ENCODE peak calls at places on chromosomes 4 and X, in nine cellular contexts. O is IMR-90, P is K562, T is NB4, L is vagina, S is HCT116, Y is sigmoid colon, C is A549, M is lower leg skin. U is an unnamed sample.

GRCh38 chrX:2325076-2325784 is 175.5 kb downstream of the DHRSX start:
- DNase-seq in O (peak), P (peak), T (no peak), L (no peak), S (no peak), Y (peak), C (no peak), M (peak), U (peak)

GRCh38 chr4:57303012-57303751 is 193.0 kb upstream of the IGFBP7 start:
- DNase-seq in O (no peak), P (no peak), T (peak), L (no peak), S (no peak), Y (no peak), C (no peak), M (no peak), U (no peak)

GRCh38 chrX:18702362-18703195 is 4.9 kb upstream of the PPEF1 start:
- DNase-seq in O (peak), P (no peak), T (no peak), L (peak), S (no peak), Y (no peak), C (peak), M (no peak), U (peak)

GRCh38 chr4:108029731-108030130 is 40.0 kb downstream of the HADH start:
- DNase-seq in O (peak), P (no peak), T (no peak), L (no peak), S (no peak), Y (no peak), C (no peak), M (no peak), U (no peak)

GRCh38 chrX:10098235-10098819 is 58.4 kb upstream of the CLCN4 start:
- DNase-seq in O (no peak), P (no peak), T (no peak), L (no peak), S (no peak), Y (no peak), C (no peak), M (no peak), U (no peak)

GRCh38 chrX:80550722-80551121 is 130.5 kb downstream of the TENT5D start:
- DNase-seq in O (no peak), P (peak), T (peak), L (no peak), S (no peak), Y (no peak), C (no peak), M (no peak), U (no peak)

GRCh38 chr4:170057851-170058250 is 31.7 kb upstream of the MFAP3L start:
- DNase-seq in O (no peak), P (no peak), T (no peak), L (no peak), S (no peak), Y (no peak), C (no peak), M (no peak), U (no peak)

GRCh38 chr4:128796934-128797333 is 12.6 kb upstream of the JADE1 start:
- DNase-seq in O (no peak), P (no peak), T (no peak), L (no peak), S (no peak), Y (no peak), C (no peak), M (no peak), U (no peak)

GRCh38 chrX:84501798-84502628 is at the start of gene HDX:
- DNase-seq in O (peak), P (no peak), T (no peak), L (no peak), S (no peak), Y (peak), C (peak), M (peak), U (peak)

GRCh38 chrX:130805906-130806305 is 97.1 kb downstream of the ENOX2 start:
- DNase-seq in O (no peak), P (no peak), T (no peak), L (no peak), S (no peak), Y (no peak), C (no peak), M (no peak), U (no peak)

GRCh38 chrX:70196961-70197805 is 19.9 kb downstream of the DGAT2L6 start:
- DNase-seq in O (peak), P (peak), T (peak), L (no peak), S (peak), Y (no peak), C (peak), M (no peak), U (peak)

GRCh38 chr4:3461515-3462291 is 1.4 kb upstream of the DOK7 start:
- DNase-seq in O (no peak), P (no peak), T (peak), L (no peak), S (no peak), Y (no peak), C (no peak), M (no peak), U (peak)

GRCh38 chrX:53281321-53281822 is at the start of gene IQSEC2:
- DNase-seq in O (peak), P (peak), T (peak), L (no peak), S (peak), Y (peak), C (peak), M (peak), U (peak)

GRCh38 chrX:68807818-68808217 is 21.0 kb upstream of the EFNB1 start:
- DNase-seq in O (no peak), P (no peak), T (peak), L (peak), S (peak), Y (no peak), C (peak), M (no peak), U (no peak)

GRCh38 chr4:6594826-6595355 is 19.9 kb downstream of the MAN2B2 start:
- DNase-seq in O (peak), P (no peak), T (no peak), L (no peak), S (no peak), Y (no peak), C (no peak), M (no peak), U (no peak)

GRCh38 chr4:3123201-3123671 is 48.8 kb downstream of the HTT start:
- DNase-seq in O (peak), P (no peak), T (no peak), L (no peak), S (no peak), Y (no peak), C (no peak), M (no peak), U (no peak)

GRCh38 chrX:153688534-153688899 is 791 bp downstream of the SLC6A8 start:
- DNase-seq in O (no peak), P (no peak), T (no peak), L (no peak), S (no peak), Y (peak), C (no peak), M (no peak), U (no peak)

GRCh38 chrX:38841766-38842165 is 40.5 kb downstream of the MID1IP1 start:
- DNase-seq in O (no peak), P (peak), T (no peak), L (no peak), S (no peak), Y (no peak), C (no peak), M (no peak), U (no peak)

GRCh38 chrX:86102341-86102740 is 45.9 kb upstream of the DACH2 start:
- DNase-seq in O (no peak), P (no peak), T (no peak), L (no peak), S (no peak), Y (no peak), C (no peak), M (no peak), U (no peak)

GRCh38 chr4:43456383-43456782 is 563.9 kb downstream of the GRXCR1 start:
- DNase-seq in O (peak), P (no peak), T (no peak), L (no peak), S (no peak), Y (no peak), C (no peak), M (no peak), U (no peak)

GRCh38 chr4:90837241-90837640 is 710.0 kb downstream of the CCSER1 start:
- DNase-seq in O (no peak), P (no peak), T (no peak), L (no peak), S (no peak), Y (no peak), C (no peak), M (no peak), U (no peak)

GRCh38 chr4:150164956-150165355 is 86.7 kb downstream of the DCLK2 start:
- DNase-seq in O (no peak), P (no peak), T (no peak), L (no peak), S (no peak), Y (no peak), C (no peak), M (no peak), U (no peak)

GRCh38 chr4:6951880-6952381 is 42.3 kb downstream of the TBC1D14 start:
- DNase-seq in O (no peak), P (peak), T (peak), L (no peak), S (no peak), Y (peak), C (no peak), M (no peak), U (no peak)

GRCh38 chr4:7911044-7911578 is 28.6 kb downstream of the AFAP1 start:
- DNase-seq in O (peak), P (no peak), T (no peak), L (no peak), S (no peak), Y (peak), C (no peak), M (no peak), U (no peak)

GRCh38 chr4:155403886-155404285 is 27.1 kb upstream of the MAP9 start:
- DNase-seq in O (peak), P (no peak), T (peak), L (no peak), S (peak), Y (no peak), C (peak), M (no peak), U (no peak)

GRCh38 chrX:826448-826847 is 195.9 kb downstream of the SHOX start:
- DNase-seq in O (no peak), P (no peak), T (no peak), L (no peak), S (no peak), Y (no peak), C (no peak), M (no peak), U (no peak)

GRCh38 chr4:105061720-105062119 is 85.0 kb upstream of the TET2 start:
- DNase-seq in O (no peak), P (no peak), T (peak), L (no peak), S (no peak), Y (no peak), C (no peak), M (no peak), U (no peak)

GRCh38 chr4:962231-963208 is 10.8 kb downstream of the DGKQ start:
- DNase-seq in O (no peak), P (no peak), T (no peak), L (no peak), S (no peak), Y (peak), C (no peak), M (no peak), U (no peak)

GRCh38 chrX:8743126-8743732 is 11.3 kb upstream of the ANOS1 start:
- DNase-seq in O (peak), P (peak), T (peak), L (no peak), S (no peak), Y (no peak), C (no peak), M (peak), U (peak)

GRCh38 chr4:7705062-7705461 is 234.6 kb downstream of the AFAP1 start:
- DNase-seq in O (no peak), P (no peak), T (peak), L (no peak), S (no peak), Y (no peak), C (no peak), M (no peak), U (no peak)

GRCh38 chr4:42482516-42483327 is 85.4 kb downstream of the SHISA3 start:
- DNase-seq in O (peak), P (no peak), T (no peak), L (no peak), S (no peak), Y (no peak), C (no peak), M (no peak), U (no peak)

GRCh38 chr4:182896421-182896820 is 20.8 kb downstream of the DCTD start:
- DNase-seq in O (no peak), P (no peak), T (no peak), L (no peak), S (no peak), Y (no peak), C (no peak), M (peak), U (no peak)

GRCh38 chr4:182898479-182898799 is 18.7 kb downstream of the DCTD start:
- DNase-seq in O (no peak), P (no peak), T (no peak), L (no peak), S (no peak), Y (no peak), C (no peak), M (peak), U (no peak)

GRCh38 chr4:182894681-182895275 is 22.4 kb downstream of the DCTD start:
- DNase-seq in O (no peak), P (no peak), T (no peak), L (no peak), S (no peak), Y (no peak), C (no peak), M (peak), U (no peak)

GRCh38 chr4:182895791-182896292 is 21.3 kb downstream of the DCTD start:
- DNase-seq in O (no peak), P (no peak), T (no peak), L (no peak), S (no peak), Y (no peak), C (no peak), M (peak), U (no peak)

GRCh38 chr4:182897601-182898478 is 19.3 kb downstream of the DCTD start:
- DNase-seq in O (no peak), P (no peak), T (no peak), L (no peak), S (no peak), Y (no peak), C (no peak), M (peak), U (no peak)
- TF ChIP-seq POLR2A in O (no peak), P (no peak), T (no peak), L (no peak), S (no peak), Y (no peak), C (no peak), M (no peak), U (no peak)

GRCh38 chrX:120336899-120337298 is 25.0 kb upstream of the ATP1B4 start:
- DNase-seq in O (no peak), P (no peak), T (no peak), L (no peak), S (no peak), Y (no peak), C (no peak), M (no peak), U (no peak)
- TF ChIP-seq CTCF in O (no peak), P (no peak), T (no peak), L (no peak), S (no peak), Y (no peak), C (no peak), M (no peak), U (no peak)

DNA sequence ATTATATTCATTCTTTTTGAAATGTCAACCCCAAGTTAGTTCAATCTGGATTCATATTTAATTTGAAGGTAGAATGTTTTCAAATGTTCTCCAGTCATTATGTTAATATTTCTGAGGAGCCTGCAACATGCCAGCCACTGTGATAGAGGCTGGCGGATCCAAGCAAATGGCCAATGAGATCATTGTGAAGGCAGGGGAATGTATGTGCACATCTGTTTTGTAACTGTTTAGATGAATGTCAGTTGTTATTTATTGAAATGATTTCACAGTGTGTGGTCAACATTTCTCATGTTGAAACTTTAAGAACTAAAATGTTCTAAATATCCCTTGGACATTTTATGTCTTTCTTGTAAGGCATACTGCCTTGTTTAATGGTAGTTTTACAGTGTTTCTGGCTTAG is 1.6 kb downstream of the CXCL1 start:
- DNase-seq in O (no peak), P (no peak), T (no peak), L (no peak), S (no peak), Y (no peak), C (no peak), M (no peak), U (no peak)
- TF ChIP-seq POLR2A in O (no peak), P (no peak), T (no peak), L (no peak), S (no peak), Y (no peak), C (no peak), M (no peak), U (no peak)

DNA sequence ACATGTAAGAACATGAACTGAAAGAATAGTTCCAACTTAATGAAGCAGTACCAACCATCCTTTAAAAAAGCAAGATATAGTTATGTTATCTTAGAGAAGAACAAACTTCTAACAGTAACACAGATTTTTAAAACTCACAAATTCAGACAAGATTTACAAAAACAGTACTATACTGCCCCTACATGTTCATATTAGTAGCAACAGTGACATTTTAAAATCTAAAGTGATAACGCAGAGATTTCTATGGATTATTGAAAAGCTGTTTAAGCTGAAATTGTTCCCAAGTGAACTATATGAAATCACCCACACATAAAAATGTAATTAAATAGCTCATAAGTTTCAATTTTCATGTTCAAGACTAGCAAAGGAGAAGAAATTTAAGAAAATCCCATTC is 166.0 kb downstream of the FBXW7 start:
- DNase-seq in O (peak), P (no peak), T (no peak), L (no peak), S (no peak), Y (no peak), C (no peak), M (no peak), U (no peak)
- TF ChIP-seq CTCF in O (peak), P (peak), T (no peak), L (no peak), S (peak), Y (peak), C (peak), M (no peak), U (peak)

DNA sequence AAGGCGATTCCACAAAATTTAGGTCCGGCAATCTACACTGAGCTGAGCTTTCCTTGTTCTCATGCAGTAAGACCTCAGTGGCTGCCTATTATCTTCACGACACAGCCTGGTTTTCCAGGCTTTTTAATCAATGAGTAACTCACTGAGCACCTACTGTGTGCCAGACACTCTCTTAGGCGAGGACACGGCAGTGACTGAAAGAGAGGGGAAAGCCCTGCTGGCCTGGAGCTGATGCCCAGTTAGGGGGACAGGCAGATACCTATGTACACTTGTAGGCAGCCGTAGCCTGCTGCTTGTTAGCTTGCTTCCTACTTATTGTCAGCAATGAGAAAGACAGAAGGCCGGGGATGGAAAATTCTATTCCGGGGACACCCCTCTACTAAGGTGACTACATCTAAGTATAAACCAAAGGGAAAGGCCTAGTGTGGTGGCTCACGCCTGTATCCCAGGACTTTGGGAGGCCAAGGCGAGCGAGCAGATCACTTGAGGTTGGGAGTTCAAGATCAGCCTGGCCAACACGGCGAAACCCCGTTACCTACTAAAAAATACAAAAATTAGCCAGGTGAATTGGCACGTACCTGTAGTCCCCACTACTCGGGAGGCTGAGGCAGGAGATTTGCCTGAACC is 3.8 kb downstream of the WDR1 start:
- DNase-seq in O (no peak), P (no peak), T (no peak), L (no peak), S (no peak), Y (no peak), C (no peak), M (no peak), U (no peak)
- TF ChIP-seq POLR2A in O (no peak), P (no peak), T (no peak), L (no peak), S (no peak), Y (no peak), C (no peak), M (no peak), U (no peak)

GRCh38 chrX:107776649-107777535 is 641 bp upstream of the NCBP2L start:
- DNase-seq in O (peak), P (peak), T (peak), L (no peak), S (peak), Y (peak), C (peak), M (peak), U (peak)
- TF ChIP-seq CTCF in O (peak), P (peak), T (peak), L (peak), S (peak), Y (peak), C (peak), M (no peak), U (peak)

DNA sequence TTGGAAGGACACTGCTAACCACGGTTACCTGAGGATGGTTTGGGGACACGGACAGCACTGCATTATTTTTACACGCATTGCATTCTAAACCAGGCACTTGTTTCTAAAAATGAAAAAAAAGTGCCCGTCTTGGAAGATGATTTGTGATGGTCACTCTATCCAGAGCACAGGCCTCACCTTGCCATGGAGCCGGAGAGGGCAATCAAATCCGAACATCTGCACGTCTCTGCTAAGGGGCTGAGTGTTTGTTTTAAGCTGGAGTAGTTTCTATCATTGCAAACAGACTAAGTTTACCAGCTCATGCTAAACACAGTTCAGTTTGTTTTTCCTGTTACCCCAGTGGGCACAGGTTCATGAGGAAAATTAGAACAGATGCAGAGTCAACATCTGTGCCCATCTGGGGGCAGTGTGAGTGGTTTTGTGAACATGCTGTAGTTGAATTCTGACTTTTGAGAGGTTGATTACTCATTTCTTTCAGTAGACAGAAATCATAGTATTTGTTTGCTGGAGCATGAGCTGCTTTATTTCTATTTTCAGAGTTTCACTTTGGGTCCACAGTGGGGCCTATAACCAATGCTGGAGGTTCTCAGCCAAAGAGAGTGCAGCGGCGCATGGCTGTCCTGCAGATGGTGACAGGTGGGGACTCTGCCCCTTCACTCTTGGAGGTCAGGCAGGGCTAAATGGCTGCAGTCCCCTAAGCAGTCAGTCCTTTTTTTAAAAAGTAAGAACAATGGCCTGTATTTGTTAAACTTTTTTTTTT is 65.4 kb upstream of the ENPP6 start:
- DNase-seq in O (no peak), P (no peak), T (no peak), L (no peak), S (no peak), Y (no peak), C (no peak), M (no peak), U (peak)
- TF ChIP-seq POLR2A in O (no peak), P (no peak), T (no peak), L (no peak), S (no peak), Y (no peak), C (no peak), M (no peak), U (no peak)